ENCODE peak calls at places on chromosomes 2 and 18, in five cellular contexts. H is NCI-H1092, L is neuronal stem cell, F is fibroblast of lung, Z is D341Med. W is an unnamed sample.

GRCh38 chr2:101173707-101174295 is 22.6 kb upstream of the TBC1D8 start:
- DNase-seq in Z (no peak), L (no peak), F (no peak), H (no peak), W (no peak)

GRCh38 chr2:199485732-199486335 is 28.1 kb upstream of the SATB2 start:
- DNase-seq in Z (peak; percentile 66), L (peak; percentile 47), H (no peak), F (peak; percentile 61), W (peak; percentile 47)

GRCh38 chr2:10022041-10022421 is 21.3 kb upstream of the KLF11 start:
- DNase-seq in Z (no peak), H (no peak), F (no peak), L (no peak), W (no peak)

GRCh38 chr2:85011747-85012146 is 40.8 kb downstream of the KCMF1 start:
- DNase-seq in F (no peak), Z (no peak), H (no peak), L (no peak), W (no peak)

GRCh38 chr2:224469374-224469964 is 67.6 kb upstream of the FAM124B start:
- DNase-seq in F (no peak), Z (no peak), L (no peak), H (no peak), W (no peak)

GRCh38 chr2:58539973-58540372 is 298.8 kb upstream of the FANCL start:
- DNase-seq in H (peak; percentile 40), F (no peak), L (peak; percentile 52), Z (no peak), W (no peak)

GRCh38 chr18:11963991-11964484 is 17.3 kb upstream of the IMPA2 start:
- DNase-seq in Z (no peak), L (no peak), H (no peak), F (no peak), W (peak; percentile 60)

GRCh38 chr2:132670104-132670960 is at the start of gene LYPD1:
- DNase-seq in Z (peak; percentile 30), H (peak; percentile 2), L (peak; percentile 20), F (no peak), W (no peak)

GRCh38 chr2:170953976-170954375 is 24.9 kb downstream of the GORASP2 start:
- DNase-seq in Z (no peak), H (no peak), F (no peak), L (no peak), W (no peak)

W was measured in HFFc6.